ENCODE peak calls at places on chromosomes 16 and 17, in ten cellular contexts. One of them, this sample, is unnamed.

GRCh38 chr17:42563543-42563942 is 1.6 kb downstream of the COASY start:
- DNase-seq in left lung: no peak
- DNase-seq in aorta: peak; percentile 10
- DNase-seq in mammary epithelial cell: peak; percentile 51
- DNase-seq in pancreas: no peak
- DNase-seq in thoracic aorta: no peak
- DNase-seq in fibroblast of lung: no peak
- DNase-seq in spleen: no peak
- DNase-seq in esophagus muscularis mucosa: no peak
- DNase-seq in right atrium auricular region: no peak
- DNase-seq in this sample: no peak

GRCh38 chr16:27838536-27839175 is 224.9 kb downstream of the GSG1L start:
- DNase-seq in left lung: no peak
- DNase-seq in aorta: peak; percentile 55
- DNase-seq in mammary epithelial cell: peak; percentile 20
- DNase-seq in pancreas: peak; percentile 16
- DNase-seq in thoracic aorta: no peak
- DNase-seq in fibroblast of lung: no peak
- DNase-seq in spleen: peak; percentile 45
- DNase-seq in esophagus muscularis mucosa: no peak
- DNase-seq in right atrium auricular region: no peak
- DNase-seq in this sample: no peak

GRCh38 chr17:82729479-82730260 is 5.7 kb upstream of the FN3K start:
- DNase-seq in left lung: peak; percentile 68
- DNase-seq in aorta: no peak
- DNase-seq in mammary epithelial cell: no peak
- DNase-seq in pancreas: no peak
- DNase-seq in thoracic aorta: no peak
- DNase-seq in fibroblast of lung: no peak
- DNase-seq in spleen: peak; percentile 64
- DNase-seq in esophagus muscularis mucosa: no peak
- DNase-seq in right atrium auricular region: no peak
- DNase-seq in this sample: no peak

GRCh38 chr16:80317132-80318098 is 223.4 kb upstream of the DYNLRB2 start:
- DNase-seq in left lung: peak; percentile 57
- DNase-seq in aorta: no peak
- DNase-seq in mammary epithelial cell: no peak
- DNase-seq in pancreas: no peak
- DNase-seq in thoracic aorta: no peak
- DNase-seq in fibroblast of lung: peak; percentile 24
- DNase-seq in spleen: no peak
- DNase-seq in esophagus muscularis mucosa: no peak
- DNase-seq in right atrium auricular region: no peak
- DNase-seq in this sample: no peak

GRCh38 chr17:13140750-13141149 is 122.9 kb upstream of the ELAC2 start:
- DNase-seq in left lung: no peak
- DNase-seq in aorta: no peak
- DNase-seq in mammary epithelial cell: no peak
- DNase-seq in pancreas: no peak
- DNase-seq in thoracic aorta: no peak
- DNase-seq in fibroblast of lung: peak; percentile 44
- DNase-seq in spleen: no peak
- DNase-seq in esophagus muscularis mucosa: no peak
- DNase-seq in right atrium auricular region: no peak
- DNase-seq in this sample: no peak

GRCh38 chr17:74164446-74165045 is 38.9 kb upstream of the RPL38 start:
- DNase-seq in left lung: no peak
- DNase-seq in aorta: no peak
- DNase-seq in mammary epithelial cell: no peak
- DNase-seq in pancreas: no peak
- DNase-seq in thoracic aorta: no peak
- DNase-seq in fibroblast of lung: no peak
- DNase-seq in spleen: no peak
- DNase-seq in esophagus muscularis mucosa: no peak
- DNase-seq in right atrium auricular region: no peak
- DNase-seq in this sample: no peak

GRCh38 chr16:25027781-25028180 is 12.6 kb upstream of the ARHGAP17 start:
- DNase-seq in left lung: no peak
- DNase-seq in aorta: no peak
- DNase-seq in mammary epithelial cell: no peak
- DNase-seq in pancreas: no peak
- DNase-seq in thoracic aorta: no peak
- DNase-seq in fibroblast of lung: no peak
- DNase-seq in spleen: no peak
- DNase-seq in esophagus muscularis mucosa: no peak
- DNase-seq in right atrium auricular region: no peak
- DNase-seq in this sample: no peak

GRCh38 chr16:920722-921121 is 50.1 kb downstream of the LMF1 start:
- DNase-seq in left lung: peak; percentile 51
- DNase-seq in aorta: peak; percentile 75
- DNase-seq in mammary epithelial cell: no peak
- DNase-seq in pancreas: no peak
- DNase-seq in thoracic aorta: no peak
- DNase-seq in fibroblast of lung: no peak
- DNase-seq in spleen: peak; percentile 79
- DNase-seq in esophagus muscularis mucosa: no peak
- DNase-seq in right atrium auricular region: peak; percentile 63
- DNase-seq in this sample: no peak

GRCh38 chr16:32116080-32116479 is 137.0 kb upstream of the TP53TG3D start:
- DNase-seq in left lung: peak; percentile 68
- DNase-seq in aorta: peak; percentile 71
- DNase-seq in mammary epithelial cell: no peak
- DNase-seq in pancreas: peak; percentile 60
- DNase-seq in thoracic aorta: no peak
- DNase-seq in fibroblast of lung: no peak
- DNase-seq in spleen: peak; percentile 40
- DNase-seq in esophagus muscularis mucosa: peak; percentile 47
- DNase-seq in right atrium auricular region: no peak
- DNase-seq in this sample: no peak

GRCh38 chr17:38541281-38541680 is 64.5 kb downstream of the SRCIN1 start:
- DNase-seq in left lung: peak; percentile 61
- DNase-seq in aorta: no peak
- DNase-seq in mammary epithelial cell: no peak
- DNase-seq in pancreas: no peak
- DNase-seq in thoracic aorta: no peak
- DNase-seq in fibroblast of lung: no peak
- DNase-seq in spleen: no peak
- DNase-seq in esophagus muscularis mucosa: no peak
- DNase-seq in right atrium auricular region: no peak
- DNase-seq in this sample: no peak

GRCh38 chr16:89575247-89576172 is at the start of gene CPNE7:
- DNase-seq in left lung: no peak
- DNase-seq in aorta: no peak
- DNase-seq in mammary epithelial cell: no peak
- DNase-seq in pancreas: peak; percentile 67
- DNase-seq in thoracic aorta: no peak
- DNase-seq in fibroblast of lung: no peak
- DNase-seq in spleen: no peak
- DNase-seq in esophagus muscularis mucosa: no peak
- DNase-seq in right atrium auricular region: no peak
- DNase-seq in this sample: no peak

GRCh38 chr16:13913374-13914292 is 6.3 kb upstream of the ERCC4 start:
- DNase-seq in left lung: no peak
- DNase-seq in aorta: no peak
- DNase-seq in mammary epithelial cell: no peak
- DNase-seq in pancreas: no peak
- DNase-seq in thoracic aorta: no peak
- DNase-seq in fibroblast of lung: no peak
- DNase-seq in spleen: no peak
- DNase-seq in esophagus muscularis mucosa: no peak
- DNase-seq in right atrium auricular region: no peak
- DNase-seq in this sample: no peak

GRCh38 chr17:83116783-83117555 is 37.6 kb downstream of the METRNL start:
- DNase-seq in left lung: peak; percentile 37
- DNase-seq in aorta: peak; percentile 53
- DNase-seq in mammary epithelial cell: no peak
- DNase-seq in pancreas: peak; percentile 30
- DNase-seq in thoracic aorta: no peak
- DNase-seq in fibroblast of lung: no peak
- DNase-seq in spleen: no peak
- DNase-seq in esophagus muscularis mucosa: no peak
- DNase-seq in right atrium auricular region: no peak
- DNase-seq in this sample: no peak

GRCh38 chr16:27177031-27177774 is 26.1 kb upstream of the KDM8 start:
- DNase-seq in left lung: no peak
- DNase-seq in aorta: no peak
- DNase-seq in mammary epithelial cell: peak; percentile 60
- DNase-seq in pancreas: no peak
- DNase-seq in thoracic aorta: no peak
- DNase-seq in fibroblast of lung: peak; percentile 75
- DNase-seq in spleen: no peak
- DNase-seq in esophagus muscularis mucosa: no peak
- DNase-seq in right atrium auricular region: no peak
- DNase-seq in this sample: no peak

GRCh38 chr17:76427457-76428231 is 25.3 kb downstream of the UBE2O start:
- DNase-seq in left lung: no peak
- DNase-seq in aorta: peak; percentile 66
- DNase-seq in mammary epithelial cell: no peak
- DNase-seq in pancreas: no peak
- DNase-seq in thoracic aorta: no peak
- DNase-seq in fibroblast of lung: peak; percentile 76
- DNase-seq in spleen: no peak
- DNase-seq in esophagus muscularis mucosa: no peak
- DNase-seq in right atrium auricular region: no peak
- DNase-seq in this sample: no peak

GRCh38 chr16:21599994-21600773 is 807 bp downstream of the METTL9 start:
- DNase-seq in left lung: peak; percentile 87
- DNase-seq in aorta: no peak
- DNase-seq in mammary epithelial cell: peak; percentile 62
- DNase-seq in pancreas: no peak
- DNase-seq in thoracic aorta: no peak
- DNase-seq in fibroblast of lung: peak; percentile 40
- DNase-seq in spleen: no peak
- DNase-seq in esophagus muscularis mucosa: no peak
- DNase-seq in right atrium auricular region: no peak
- DNase-seq in this sample: peak; percentile 35

GRCh38 chr17:21286771-21287702 is 2.5 kb downstream of the MAP2K3 start:
- DNase-seq in left lung: peak; percentile 80
- DNase-seq in aorta: no peak
- DNase-seq in mammary epithelial cell: peak; percentile 59
- DNase-seq in pancreas: no peak
- DNase-seq in thoracic aorta: no peak
- DNase-seq in fibroblast of lung: no peak
- DNase-seq in spleen: peak; percentile 90
- DNase-seq in esophagus muscularis mucosa: no peak
- DNase-seq in right atrium auricular region: no peak
- DNase-seq in this sample: peak; percentile 74

GRCh38 chr17:38704645-38705522 is at the start of gene MLLT6:
- DNase-seq in left lung: peak; percentile 92
- DNase-seq in aorta: peak; percentile 93
- DNase-seq in mammary epithelial cell: peak; percentile 69
- DNase-seq in pancreas: peak; percentile 88
- DNase-seq in thoracic aorta: no peak
- DNase-seq in fibroblast of lung: peak; percentile 78
- DNase-seq in spleen: peak; percentile 95
- DNase-seq in esophagus muscularis mucosa: no peak
- DNase-seq in right atrium auricular region: peak; percentile 78
- DNase-seq in this sample: peak; percentile 76

GRCh38 chr16:86033016-86033474 is 134.1 kb downstream of the IRF8 start:
- DNase-seq in left lung: no peak
- DNase-seq in aorta: no peak
- DNase-seq in mammary epithelial cell: no peak
- DNase-seq in pancreas: peak; percentile 39
- DNase-seq in thoracic aorta: no peak
- DNase-seq in fibroblast of lung: peak; percentile 6
- DNase-seq in spleen: no peak
- DNase-seq in esophagus muscularis mucosa: no peak
- DNase-seq in right atrium auricular region: no peak
- DNase-seq in this sample: no peak
- H3K27ac ChIP-seq in left lung: no peak overlapping the region
- H3K27ac ChIP-seq in aorta: no peak overlapping the region
- H3K27ac ChIP-seq in mammary epithelial cell: no peak overlapping the region
- H3K27ac ChIP-seq in pancreas: no peak overlapping the region
- H3K27ac ChIP-seq in thoracic aorta: no peak overlapping the region
- H3K27ac ChIP-seq in fibroblast of lung: no peak overlapping the region
- H3K27ac ChIP-seq in spleen: no peak overlapping the region
- H3K27ac ChIP-seq in esophagus muscularis mucosa: peak overlapping the region; percentile 71
- H3K27ac ChIP-seq in right atrium auricular region: no peak overlapping the region
- H3K27ac ChIP-seq in this sample: no peak overlapping the region

DNA sequence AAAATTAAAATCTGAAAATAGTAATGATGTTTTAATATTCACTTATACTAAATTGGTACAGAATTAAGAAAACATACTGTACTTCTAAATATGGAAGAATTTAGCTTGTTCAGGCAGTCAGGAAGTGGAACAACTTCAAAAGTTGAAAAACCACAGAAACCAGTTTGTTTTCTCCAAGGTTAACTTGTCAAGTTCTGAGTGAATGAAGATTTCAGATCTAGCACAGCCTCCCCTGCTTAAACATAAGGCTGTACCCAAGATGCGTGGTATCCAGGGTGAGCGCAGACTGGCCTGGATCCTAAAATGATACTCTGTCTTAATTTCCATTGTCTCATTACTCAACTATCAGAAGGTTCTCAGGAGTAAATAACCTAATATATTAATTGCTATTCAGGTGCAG is 730.7 kb upstream of the KIF2B start:
- DNase-seq in left lung: no peak
- DNase-seq in aorta: no peak
- DNase-seq in mammary epithelial cell: no peak
- DNase-seq in pancreas: no peak
- DNase-seq in thoracic aorta: no peak
- DNase-seq in fibroblast of lung: no peak
- DNase-seq in spleen: no peak
- DNase-seq in esophagus muscularis mucosa: no peak
- DNase-seq in right atrium auricular region: no peak
- DNase-seq in this sample: no peak
- H3K9me3 ChIP-seq in left lung: peaks cover 2% of the 10 kb centered on the region
- H3K9me3 ChIP-seq in aorta: no peaks in the 10 kb centered on the region
- H3K9me3 ChIP-seq in mammary epithelial cell: peaks cover 3% of the 10 kb centered on the region
- H3K9me3 ChIP-seq in pancreas: no peaks in the 10 kb centered on the region
- H3K9me3 ChIP-seq in thoracic aorta: no peaks in the 10 kb centered on the region
- H3K9me3 ChIP-seq in fibroblast of lung: no peaks in the 10 kb centered on the region
- H3K9me3 ChIP-seq in spleen: no peaks in the 10 kb centered on the region
- H3K9me3 ChIP-seq in esophagus muscularis mucosa: no peaks in the 10 kb centered on the region
- H3K9me3 ChIP-seq in right atrium auricular region: no peaks in the 10 kb centered on the region
- H3K9me3 ChIP-seq in this sample: no peaks in the 10 kb centered on the region

DNA sequence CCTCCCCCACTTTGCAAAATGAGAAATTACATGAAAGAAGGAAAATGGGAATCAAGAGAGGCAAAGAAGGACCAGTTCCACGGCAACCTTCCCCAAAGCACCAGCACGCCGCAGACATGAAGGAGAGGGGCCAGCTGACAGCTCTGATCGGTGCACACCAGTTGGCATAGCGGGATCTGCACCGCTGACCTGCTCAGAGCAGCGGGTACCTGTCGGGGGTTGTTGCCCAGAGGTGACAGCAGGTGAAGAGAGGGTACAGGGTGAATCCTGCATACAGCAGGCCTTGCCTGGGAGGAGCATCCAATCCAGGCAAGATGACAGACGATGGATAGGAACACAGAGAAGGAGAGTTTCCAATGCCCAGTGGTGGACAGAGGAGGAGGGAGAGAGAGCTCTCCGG is 24.1 kb downstream of the CEP295NL start:
- DNase-seq in left lung: peak; percentile 57
- DNase-seq in aorta: no peak
- DNase-seq in mammary epithelial cell: no peak
- DNase-seq in pancreas: no peak
- DNase-seq in thoracic aorta: no peak
- DNase-seq in fibroblast of lung: no peak
- DNase-seq in spleen: no peak
- DNase-seq in esophagus muscularis mucosa: no peak
- DNase-seq in right atrium auricular region: no peak
- DNase-seq in this sample: no peak
- H3K27ac ChIP-seq in left lung: peak overlapping the region; percentile 86
- H3K27ac ChIP-seq in aorta: peak overlapping the region; percentile 0
- H3K27ac ChIP-seq in mammary epithelial cell: no peak overlapping the region
- H3K27ac ChIP-seq in pancreas: peak overlapping the region; percentile 63
- H3K27ac ChIP-seq in thoracic aorta: peak overlapping the region; percentile 91
- H3K27ac ChIP-seq in fibroblast of lung: peak overlapping the region; percentile 95
- H3K27ac ChIP-seq in spleen: peak overlapping the region; percentile 77
- H3K27ac ChIP-seq in esophagus muscularis mucosa: peak overlapping the region; percentile 92
- H3K27ac ChIP-seq in right atrium auricular region: peak overlapping the region; percentile 97
- H3K27ac ChIP-seq in this sample: peak overlapping the region; percentile 72

GRCh38 chr17:22506231-22506630 is 813.9 kb downstream of the KCNJ18 start:
- DNase-seq in left lung: no peak
- DNase-seq in aorta: no peak
- DNase-seq in mammary epithelial cell: no peak
- DNase-seq in pancreas: no peak
- DNase-seq in thoracic aorta: no peak
- DNase-seq in fibroblast of lung: no peak
- DNase-seq in spleen: no peak
- DNase-seq in esophagus muscularis mucosa: no peak
- DNase-seq in right atrium auricular region: no peak
- DNase-seq in this sample: no peak
- H3K9me3 ChIP-seq in left lung: peaks cover 37% of the 10 kb centered on the region
- H3K9me3 ChIP-seq in aorta: no peaks in the 10 kb centered on the region
- H3K9me3 ChIP-seq in mammary epithelial cell: peaks cover 42% of the 10 kb centered on the region
- H3K9me3 ChIP-seq in pancreas: no peaks in the 10 kb centered on the region
- H3K9me3 ChIP-seq in thoracic aorta: no peaks in the 10 kb centered on the region
- H3K9me3 ChIP-seq in fibroblast of lung: no peaks in the 10 kb centered on the region
- H3K9me3 ChIP-seq in spleen: peaks cover 64% of the 10 kb centered on the region
- H3K9me3 ChIP-seq in esophagus muscularis mucosa: no peaks in the 10 kb centered on the region
- H3K9me3 ChIP-seq in right atrium auricular region: no peaks in the 10 kb centered on the region
- H3K9me3 ChIP-seq in this sample: no peaks in the 10 kb centered on the region

This sample was measured in colonic mucosa.